ENCODE peak calls at places on chromosomes 1 and 21, in seven cellular contexts. S is NB4; Y is CD8-positive, alpha-beta T cell; P is A549; Q is WERI-Rb-1; V is cardiac fibroblast; F is AG04450. E is an unnamed sample.

GRCh38 chr1:232225336-232226131 is 404.4 kb downstream of the SIPA1L2 start:
- DNase-seq in S (no peak), Y (no peak), P (no peak), Q (no peak), V (no peak), F (no peak), E (no peak)

GRCh38 chr1:188652678-188653077 is 1823.9 kb downstream of the PLA2G4A start:
- DNase-seq in S (no peak), Y (no peak), P (no peak), Q (no peak), V (peak), F (peak), E (no peak)

GRCh38 chr1:92577251-92577895 is 90.6 kb upstream of the GFI1 start:
- DNase-seq in S (no peak), Y (no peak), P (no peak), Q (no peak), V (peak), F (no peak), E (no peak)

GRCh38 chr1:150233359-150234308 is 2.3 kb downstream of the ANP32E start:
- DNase-seq in S (peak), Y (no peak), P (no peak), Q (no peak), V (peak), F (no peak), E (no peak)

GRCh38 chr1:41618066-41618825 is 133.8 kb upstream of the EDN2 start:
- DNase-seq in S (no peak), Y (no peak), P (no peak), Q (no peak), V (peak), F (no peak), E (no peak)

GRCh38 chr1:61853545-61853944 is 111.3 kb downstream of the PATJ start:
- DNase-seq in S (peak), Y (no peak), P (no peak), Q (no peak), V (peak), F (no peak), E (no peak)

GRCh38 chr1:6002714-6003501 is 10.7 kb upstream of the NPHP4 start:
- DNase-seq in S (no peak), Y (no peak), P (no peak), Q (peak), V (no peak), F (no peak), E (no peak)

GRCh38 chr1:246597340-246597739 is 31.1 kb downstream of the CNST start:
- DNase-seq in S (no peak), Y (no peak), P (no peak), Q (no peak), V (peak), F (peak), E (no peak)

GRCh38 chr21:45376459-45377324 is 28.3 kb upstream of the COL18A1 start:
- DNase-seq in S (peak), Y (no peak), P (no peak), Q (no peak), V (peak), F (no peak), E (no peak)

GRCh38 chr1:17194981-17195528 is 9.9 kb upstream of the PADI1 start:
- DNase-seq in S (no peak), Y (no peak), P (no peak), Q (no peak), V (no peak), F (no peak), E (peak)

DNA sequence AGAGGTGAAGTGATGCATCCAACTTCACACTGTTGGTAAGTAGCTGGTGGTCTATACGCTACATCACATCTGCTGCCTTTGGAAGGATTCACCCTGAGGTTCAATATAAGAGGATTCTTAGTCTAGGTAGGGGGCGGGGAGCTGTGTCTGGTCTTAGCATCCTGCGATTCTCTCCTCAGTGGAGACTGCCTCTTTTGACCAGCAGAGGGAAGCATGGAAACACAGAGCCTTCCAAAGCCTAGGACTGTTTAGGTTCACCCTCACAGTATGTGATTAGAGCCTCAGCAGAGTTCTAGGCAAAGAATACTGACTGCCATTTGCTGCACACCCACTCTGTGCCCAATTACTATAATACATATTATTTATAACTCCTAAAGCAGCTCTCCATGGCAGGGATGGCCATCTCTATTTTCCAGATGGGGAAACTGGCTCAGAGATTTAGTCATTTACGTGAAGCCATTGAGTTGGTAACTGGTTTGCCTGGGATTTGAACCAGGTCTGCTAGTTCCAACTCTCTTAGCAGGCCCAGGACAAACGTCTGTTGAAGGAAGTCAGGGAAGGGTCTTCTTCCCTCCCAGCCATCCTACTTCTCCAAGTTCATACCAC is 28.9 kb upstream of the EFCAB14 start:
- DNase-seq in S (peak), Y (no peak), P (peak), Q (peak), V (peak), F (peak), E (no peak)
- TF ChIP-seq CTCF in S (peak), Y (no peak), P (peak), Q (peak), V (peak), F (peak), E (no peak)

DNA sequence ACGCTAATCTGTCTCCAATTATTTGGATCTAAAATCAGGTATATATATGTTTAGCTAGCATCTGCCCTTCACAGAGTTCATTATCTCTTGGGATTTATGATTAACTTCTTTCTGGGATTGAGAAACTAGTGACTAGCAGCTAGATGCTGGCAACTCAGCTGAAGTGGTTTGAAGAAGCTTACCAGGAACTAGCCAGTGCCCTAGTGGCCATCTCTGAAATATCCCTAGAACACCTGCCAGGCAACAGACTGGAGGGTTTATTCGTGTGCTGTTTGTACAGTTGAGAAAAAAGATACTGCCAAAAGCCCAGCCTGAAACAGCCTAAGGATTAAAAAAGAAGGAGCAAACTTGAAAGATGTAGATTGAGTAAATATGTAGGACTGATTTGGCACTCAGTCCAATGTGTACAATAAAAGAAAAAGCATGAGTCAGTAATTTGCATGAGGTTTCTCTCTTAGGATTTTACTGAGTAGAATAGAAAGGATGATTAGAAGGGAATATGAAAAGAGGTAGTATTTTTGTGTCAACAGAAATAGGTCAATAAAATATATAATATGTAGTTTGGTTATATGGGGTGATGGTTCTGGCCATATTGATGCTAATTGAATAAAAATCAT is 1144.6 kb upstream of the ADGRL2 start:
- DNase-seq in S (peak), Y (no peak), P (peak), Q (peak), V (peak), F (no peak), E (no peak)
- TF ChIP-seq CTCF in S (peak), Y (no peak), P (peak), Q (peak), V (peak), F (peak), E (no peak)

GRCh38 chr1:179447489-179447888 is 81.7 kb downstream of the AXDND1 start:
- DNase-seq in S (peak), Y (no peak), P (no peak), Q (peak), V (peak), F (no peak), E (no peak)
- TF ChIP-seq CTCF in S (peak), Y (no peak), P (peak), Q (peak), V (no peak), F (peak), E (no peak)

GRCh38 chr21:23127973-23128372 is 2129.8 kb downstream of the NCAM2 start:
- DNase-seq in S (no peak), Y (no peak), P (no peak), Q (peak), V (no peak), F (no peak), E (no peak)

GRCh38 chr21:23130308-23130707 is 2132.1 kb downstream of the NCAM2 start:
- DNase-seq in S (no peak), Y (no peak), P (no peak), Q (no peak), V (no peak), F (no peak), E (no peak)

DNA sequence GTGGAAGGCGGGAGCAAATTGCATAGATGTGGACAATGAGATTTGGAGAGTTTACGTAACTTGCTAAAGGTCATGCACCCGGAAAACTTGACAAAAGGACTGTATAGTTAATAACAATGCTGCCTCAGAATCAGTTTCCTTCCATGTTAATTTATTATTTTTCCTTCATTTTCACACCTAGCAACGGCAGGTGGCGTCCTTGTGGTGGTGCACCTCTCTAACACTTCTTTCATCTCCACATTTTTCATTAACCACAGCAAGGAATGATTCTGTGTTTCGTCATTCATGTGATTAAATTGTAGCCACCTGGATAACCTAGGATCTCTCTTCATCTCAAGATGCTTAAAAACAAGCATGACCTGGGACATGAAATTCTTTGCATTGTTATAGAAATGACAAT is 2133.0 kb downstream of the NCAM2 start:
- DNase-seq in S (peak), Y (no peak), P (no peak), Q (peak), V (no peak), F (no peak), E (no peak)
- TF ChIP-seq CTCF in S (peak), Y (no peak), P (no peak), Q (peak), V (no peak), F (no peak), E (no peak)

DNA sequence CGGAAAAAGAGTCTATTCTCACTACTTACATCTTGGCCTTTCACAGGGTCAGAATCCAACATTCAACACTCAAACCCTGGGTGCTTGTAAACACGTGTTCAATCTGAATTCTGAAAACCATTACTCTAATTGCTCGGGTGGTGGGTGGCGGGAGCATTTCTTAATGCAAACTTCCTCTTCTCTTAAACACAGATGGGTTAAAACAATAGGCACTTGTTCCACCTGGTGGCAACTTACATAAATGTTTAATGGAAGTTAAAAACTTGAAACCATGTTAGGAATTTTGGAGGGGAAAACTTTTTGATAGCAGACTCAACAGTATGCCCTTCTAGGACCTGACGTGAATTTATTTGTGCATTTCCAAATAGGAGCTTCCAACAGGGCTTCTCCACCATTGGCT is 23.4 kb upstream of the TDRD10 start:
- DNase-seq in S (peak), Y (no peak), P (no peak), Q (no peak), V (peak), F (no peak), E (no peak)
- TF ChIP-seq CTCF in S (peak), Y (no peak), P (peak), Q (no peak), V (no peak), F (peak), E (no peak)

DNA sequence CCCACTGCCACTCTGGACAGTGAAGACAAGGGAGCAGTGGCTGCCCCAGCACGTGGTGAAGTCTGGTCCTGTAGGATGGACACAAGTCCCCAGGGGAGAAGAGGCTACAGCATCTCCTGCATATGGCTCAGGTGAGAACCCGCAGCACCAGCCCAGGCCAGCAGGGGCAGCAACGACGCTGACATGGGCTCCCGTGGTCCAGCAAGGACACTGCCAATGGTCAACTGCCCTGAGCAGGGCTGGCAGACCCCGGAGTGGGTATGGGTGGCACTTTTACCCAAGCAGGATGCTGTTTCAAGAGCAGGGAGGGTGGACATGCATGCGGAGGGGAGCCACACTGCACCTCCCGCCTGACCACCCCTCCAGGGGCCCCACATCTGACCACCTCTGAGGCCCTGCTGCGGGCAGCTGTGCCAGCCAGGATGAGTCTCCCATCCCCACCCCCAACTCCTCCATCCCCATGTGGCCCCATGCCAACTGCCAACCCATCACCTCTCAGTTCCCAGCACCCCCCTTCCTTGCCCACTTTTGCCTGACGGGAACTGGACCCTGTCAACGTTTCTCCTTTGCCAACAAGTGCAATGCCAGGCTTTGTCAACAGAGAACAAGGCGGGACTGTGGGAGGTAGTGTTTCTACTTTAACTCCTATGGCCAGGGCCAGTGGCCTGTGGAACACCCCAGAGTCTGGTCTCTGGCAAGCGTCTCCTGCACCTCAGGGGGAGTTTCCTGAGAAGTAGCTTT is 8.6 kb downstream of the MORN1 start:
- DNase-seq in S (no peak), Y (peak), P (peak), Q (peak), V (peak), F (no peak), E (no peak)
- TF ChIP-seq CTCF in S (peak), Y (peak), P (no peak), Q (peak), V (peak), F (peak), E (peak)